ENCODE peak calls at places on chromosomes 7 and 10, in ten cellular contexts. S is A549, H is GM19239, V is MCF 10A, G is IMR-90, I is adrenal gland, M is GM04504, Q is RWPE2, K is posterior cingulate gyrus, E is foreskin keratinocyte. F is an unnamed sample.
A peak's percentile ranks its signal among the peaks of the same experiment; 100 is the strongest.

GRCh38 chr7:106563466-106564150 is 97.3 kb downstream of the CCDC71L start:
- DNase-seq in S (no peak), H (no peak), V (peak; percentile 75), G (peak; percentile 39), I (no peak), M (no peak), Q (no peak), K (no peak), E (no peak), F (no peak)

GRCh38 chr7:43467406-43467805 is 115.5 kb upstream of the STK17A start:
- DNase-seq in S (no peak), H (no peak), V (peak; percentile 40), G (peak; percentile 55), I (no peak), M (no peak), Q (no peak), K (no peak), E (no peak), F (no peak)

GRCh38 chr7:141433698-141434097 is 117.5 kb upstream of the AGK start:
- DNase-seq in S (no peak), H (no peak), V (no peak), G (no peak), I (no peak), M (no peak), Q (no peak), K (no peak), E (no peak), F (no peak)

GRCh38 chr10:6774406-6774805 is 194.3 kb upstream of the PRKCQ start:
- DNase-seq in S (no peak), H (no peak), V (no peak), G (peak; percentile 18), I (no peak), M (no peak), Q (no peak), K (no peak), E (no peak), F (no peak)

GRCh38 chr10:31602541-31603244 is 283.7 kb downstream of the ZEB1 start:
- DNase-seq in S (peak; percentile 30), H (no peak), V (peak; percentile 74), G (peak; percentile 73), I (peak; percentile 88), M (peak; percentile 81), Q (no peak), K (peak; percentile 90), E (no peak), F (no peak)

GRCh38 chr7:76300210-76300731 is 2.2 kb upstream of the HSPB1 start:
- DNase-seq in S (no peak), H (no peak), V (peak; percentile 95), G (peak; percentile 82), I (no peak), M (no peak), Q (no peak), K (no peak), E (peak; percentile 95), F (no peak)

GRCh38 chr10:34377833-34378232 is 437.3 kb downstream of the PARD3 start:
- DNase-seq in S (no peak), H (no peak), V (no peak), G (no peak), I (no peak), M (no peak), Q (no peak), K (no peak), E (no peak), F (no peak)

GRCh38 chr10:97320480-97321031 is 1.5 kb downstream of the FRAT1 start:
- DNase-seq in S (no peak), H (no peak), V (no peak), G (no peak), I (peak; percentile 40), M (no peak), Q (no peak), K (peak; percentile 75), E (no peak), F (no peak)

GRCh38 chr10:122149138-122149606 is 121.9 kb upstream of the BTBD16 start:
- DNase-seq in S (no peak), H (no peak), V (no peak), G (peak; percentile 33), I (no peak), M (no peak), Q (no peak), K (no peak), E (no peak), F (no peak)

GRCh38 chr7:26049081-26049480 is 102.9 kb upstream of the NFE2L3 start:
- DNase-seq in S (no peak), H (no peak), V (no peak), G (no peak), I (no peak), M (no peak), Q (no peak), K (no peak), E (no peak), F (no peak)

GRCh38 chr7:30869794-30870491 is 41.7 kb upstream of the AQP1 start:
- DNase-seq in S (no peak), H (no peak), V (no peak), G (peak; percentile 22), I (peak; percentile 46), M (no peak), Q (no peak), K (no peak), E (no peak), F (no peak)

GRCh38 chr10:27319752-27320561 is 79.4 kb upstream of the ACBD5 start:
- DNase-seq in S (peak; percentile 16), H (peak; percentile 14), V (peak; percentile 97), G (peak; percentile 6), I (peak; percentile 52), M (peak; percentile 3), Q (peak; percentile 86), K (peak; percentile 67), E (peak; percentile 66), F (peak; percentile 18)

GRCh38 chr10:101848408-101848807 is 4.8 kb upstream of the KCNIP2 start:
- DNase-seq in S (no peak), H (no peak), V (no peak), G (no peak), I (no peak), M (no peak), Q (no peak), K (no peak), E (no peak), F (no peak)

GRCh38 chr10:69406302-69406811 is 10.4 kb downstream of the TACR2 start:
- DNase-seq in S (no peak), H (no peak), V (no peak), G (no peak), I (peak; percentile 57), M (no peak), Q (no peak), K (peak; percentile 77), E (peak; percentile 29), F (no peak)

GRCh38 chr7:44277391-44277790 is 48.0 kb downstream of the CAMK2B start:
- DNase-seq in S (no peak), H (no peak), V (no peak), G (no peak), I (peak; percentile 10), M (no peak), Q (peak; percentile 22), K (peak; percentile 83), E (no peak), F (no peak)

GRCh38 chr7:127905491-127906330 is 125.5 kb downstream of the LRRC4 start:
- DNase-seq in S (no peak), H (no peak), V (peak; percentile 22), G (peak; percentile 76), I (no peak), M (no peak), Q (no peak), K (no peak), E (peak; percentile 68), F (no peak)

GRCh38 chr10:132958886-132959295 is 16.5 kb upstream of the CFAP46 start:
- DNase-seq in S (no peak), H (no peak), V (no peak), G (no peak), I (peak; percentile 77), M (no peak), Q (no peak), K (peak; percentile 79), E (no peak), F (no peak)